ENCODE peak calls at places on chromosomes 16 and 17, in nine cellular contexts. S, E, G, O, M, V, L, H and X are unnamed samples.

GRCh38 chr16:74726736-74727135 is 26.1 kb upstream of the MLKL start:
- DNase-seq in G (no peak), S (peak), H (no peak), O (no peak), V (peak), L (no peak), E (no peak), M (peak), X (no peak)

GRCh38 chr16:30974348-30974747 is 10.7 kb upstream of the HSD3B7 start:
- DNase-seq in O (no peak), L (no peak), H (no peak), M (no peak), G (no peak), E (no peak), S (no peak), V (no peak), X (no peak)

GRCh38 chr17:2892305-2892971 is 96.2 kb downstream of the RAP1GAP2 start:
- DNase-seq in S (no peak), V (no peak), M (peak), E (peak), H (peak), G (no peak), O (peak), L (peak), X (no peak)

GRCh38 chr17:60671482-60671881 is 6.2 kb upstream of the BCAS3 start:
- DNase-seq in M (no peak), H (no peak), S (no peak), L (no peak), O (peak), G (no peak), V (no peak), E (no peak), X (no peak)

GRCh38 chr16:86846136-86846535 is 267.8 kb downstream of the FOXL1 start:
- DNase-seq in S (no peak), V (no peak), O (no peak), G (no peak), L (no peak), E (no peak), H (no peak), M (no peak), X (no peak)

GRCh38 chr17:45645330-45645729 is 138.8 kb upstream of the CRHR1 start:
- DNase-seq in G (no peak), V (no peak), H (no peak), O (no peak), L (no peak), E (no peak), S (no peak), M (no peak), X (no peak)

GRCh38 chr16:58556678-58557077 is 41.4 kb downstream of the SETD6 start:
- DNase-seq in O (no peak), V (no peak), S (no peak), L (no peak), G (no peak), H (no peak), E (no peak), M (no peak), X (no peak)

GRCh38 chr17:3879181-3879580 is 13.7 kb downstream of the CAMKK1 start:
- DNase-seq in G (no peak), E (no peak), M (no peak), V (no peak), H (no peak), L (peak), S (no peak), O (peak), X (no peak)

GRCh38 chr17:45364531-45365390 is 47.9 kb upstream of the MAP3K14 start:
- DNase-seq in H (no peak), O (peak), E (no peak), M (peak), G (peak), S (peak), L (peak), V (no peak), X (no peak)

GRCh38 chr16:242281-242680 is 7.7 kb downstream of the FAM234A start:
- DNase-seq in M (no peak), V (no peak), O (no peak), G (peak), L (no peak), S (no peak), E (no peak), H (no peak), X (no peak)

GRCh38 chr17:63840591-63841349 is 1.7 kb downstream of the SMARCD2 start:
- DNase-seq in V (no peak), S (no peak), H (peak), E (no peak), M (no peak), G (peak), L (peak), O (peak), X (no peak)

GRCh38 chr16:69772560-69773254 is 10.6 kb downstream of the WWP2 start:
- DNase-seq in M (no peak), G (no peak), V (no peak), O (peak), L (peak), E (no peak), H (no peak), S (no peak), X (no peak)

GRCh38 chr16:55703003-55704001 is 47.5 kb downstream of the SLC6A2 start:
- DNase-seq in L (peak), O (peak), G (no peak), H (peak), V (peak), S (peak), M (peak), E (peak), X (peak)

GRCh38 chr17:34781571-34782108 is 179.6 kb downstream of the CCT6B start:
- DNase-seq in E (no peak), V (no peak), S (no peak), M (no peak), G (no peak), L (no peak), H (peak), O (peak), X (no peak)

GRCh38 chr17:75454193-75454592 is 2.2 kb upstream of the TMEM94 start:
- DNase-seq in S (peak), H (no peak), O (no peak), V (no peak), G (no peak), M (peak), L (no peak), E (no peak), X (no peak)

GRCh38 chr17:8393470-8394231 is 4.0 kb downstream of the RNF222 start:
- DNase-seq in S (peak), M (no peak), L (no peak), O (no peak), E (no peak), V (no peak), H (no peak), G (no peak), X (no peak)

GRCh38 chr16:82043680-82044584 is 8.9 kb downstream of the HSD17B2 start:
- DNase-seq in S (no peak), V (no peak), G (no peak), E (no peak), L (peak), H (peak), M (no peak), O (peak), X (no peak)

GRCh38 chr17:6591599-6592158 is 35.3 kb upstream of the PITPNM3 start:
- DNase-seq in S (no peak), O (peak), L (peak), V (no peak), M (no peak), E (no peak), G (no peak), H (no peak), X (peak)

GRCh38 chr16:27708651-27709050 is 158.7 kb downstream of the KATNIP start:
- DNase-seq in E (no peak), O (no peak), V (no peak), G (peak), S (no peak), L (no peak), M (no peak), H (no peak), X (no peak)

GRCh38 chr16:71780521-71781089 is 28.0 kb downstream of the AP1G1 start:
- DNase-seq in M (no peak), H (no peak), O (no peak), S (no peak), E (no peak), V (no peak), G (no peak), L (no peak), X (no peak)

GRCh38 chr16:79089735-79090284 is 510.7 kb downstream of the MAF start:
- DNase-seq in O (no peak), V (peak), L (no peak), H (no peak), G (no peak), S (peak), E (no peak), M (peak), X (peak)

GRCh38 chr16:5056347-5056746 is 9.4 kb downstream of the C16orf89 start:
- DNase-seq in H (no peak), L (peak), O (no peak), V (peak), E (peak), G (peak), M (peak), S (peak), X (peak)

GRCh38 chr16:17116595-17117322 is 354.0 kb downstream of the XYLT1 start:
- DNase-seq in E (no peak), M (no peak), H (no peak), V (no peak), O (no peak), L (no peak), G (no peak), S (no peak), X (no peak)

GRCh38 chr17:57102122-57102521 is 17.1 kb downstream of the AKAP1 start:
- DNase-seq in G (no peak), L (no peak), O (no peak), V (peak), E (no peak), M (peak), S (peak), H (no peak), X (peak)

GRCh38 chr17:5011928-5012327 is 14.2 kb downstream of the KIF1C start:
- DNase-seq in L (peak), V (no peak), E (no peak), O (no peak), H (no peak), S (no peak), M (no peak), G (no peak), X (no peak)

GRCh38 chr17:9386401-9386800 is 189.2 kb downstream of the STX8 start:
- DNase-seq in G (no peak), E (no peak), S (no peak), M (no peak), H (no peak), O (no peak), L (no peak), V (no peak), X (no peak)

GRCh38 chr17:74295625-74296547 is 21.9 kb downstream of the DNAI2 start:
- DNase-seq in S (no peak), O (no peak), G (no peak), V (no peak), H (no peak), L (peak), M (no peak), E (no peak), X (no peak)

GRCh38 chr17:31740611-31741082 is 118.4 kb downstream of the COPRS start:
- DNase-seq in H (peak), G (no peak), E (no peak), L (peak), O (peak), V (no peak), M (no peak), S (no peak), X (no peak)

GRCh38 chr17:83062818-83063671 is 16.4 kb upstream of the METRNL start:
- DNase-seq in S (no peak), O (no peak), V (no peak), L (no peak), G (peak), M (no peak), E (no peak), H (no peak), X (no peak)

GRCh38 chr17:15942207-15942833 is 2.6 kb upstream of the ADORA2B start:
- DNase-seq in V (no peak), E (no peak), M (peak), S (no peak), L (no peak), O (no peak), H (no peak), G (no peak), X (no peak)

GRCh38 chr17:55588446-55588845 is 77.2 kb upstream of the SMIM36 start:
- DNase-seq in M (no peak), O (peak), H (peak), E (no peak), L (no peak), V (no peak), S (no peak), G (no peak), X (no peak)

GRCh38 chr17:29571486-29571882 is 3.0 kb downstream of the TP53I13 start:
- DNase-seq in E (no peak), V (no peak), L (no peak), G (peak), S (no peak), O (no peak), M (no peak), H (no peak), X (no peak)
- H3K4me3 ChIP-seq in E (no peak), V (no peak), L (no peak), G (no peak), S (no peak), O (no peak), M (no peak), H (no peak), X (no peak)

DNA sequence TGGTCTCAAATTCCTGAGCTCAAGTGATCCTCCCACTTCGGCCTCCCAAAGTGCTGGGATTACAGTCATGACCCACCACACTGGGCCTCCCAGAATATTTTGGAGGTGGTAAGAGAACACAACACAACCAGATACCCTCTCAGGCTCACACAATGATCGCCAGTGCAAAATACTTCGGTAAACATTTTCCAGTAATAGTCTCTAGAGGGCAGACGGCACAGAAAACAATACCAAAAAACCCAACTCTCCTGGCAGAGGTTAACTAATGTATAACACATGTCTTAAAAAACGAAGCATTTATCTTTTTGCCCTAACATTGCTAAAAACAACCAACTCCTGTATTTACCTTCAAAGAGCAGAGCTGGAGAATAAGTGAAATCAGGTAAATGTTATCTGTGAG is 10.5 kb downstream of the NUFIP2 start:
- DNase-seq in S (peak), H (no peak), L (no peak), M (no peak), V (no peak), O (peak), E (no peak), G (no peak), X (no peak)
- H3K4me3 ChIP-seq in S (no peak), H (no peak), L (no peak), M (peak), V (no peak), O (no peak), E (no peak), G (no peak), X (no peak)

GRCh38 chr16:84526794-84527485 is 22.5 kb upstream of the MEAK7 start:
- DNase-seq in V (no peak), H (no peak), E (no peak), O (peak), M (no peak), G (no peak), S (no peak), L (peak), X (no peak)
- H3K4me3 ChIP-seq in V (no peak), H (no peak), E (no peak), O (no peak), M (no peak), G (no peak), S (no peak), L (no peak), X (no peak)

GRCh38 chr17:36855459-36855858 is 81.8 kb upstream of the LHX1 start:
- DNase-seq in E (no peak), L (no peak), O (no peak), G (no peak), V (no peak), S (peak), M (no peak), H (no peak), X (no peak)

GRCh38 chr17:36856921-36857381 is 80.3 kb upstream of the LHX1 start:
- DNase-seq in M (no peak), H (no peak), E (no peak), L (no peak), G (no peak), O (no peak), V (no peak), S (no peak), X (no peak)

GRCh38 chr17:36857698-36858097 is 79.6 kb upstream of the LHX1 start:
- DNase-seq in V (no peak), G (no peak), L (no peak), E (no peak), S (no peak), M (peak), O (no peak), H (no peak), X (no peak)

GRCh38 chr17:36856169-36856568 is 81.1 kb upstream of the LHX1 start:
- DNase-seq in M (no peak), H (no peak), E (no peak), O (no peak), L (no peak), G (no peak), V (no peak), S (no peak), X (no peak)

GRCh38 chr17:36854982-36855381 is 82.3 kb upstream of the LHX1 start:
- DNase-seq in O (no peak), L (no peak), S (no peak), G (no peak), M (no peak), E (no peak), H (no peak), V (no peak), X (no peak)
- H3K4me3 ChIP-seq in O (no peak), L (no peak), S (no peak), G (no peak), M (no peak), E (no peak), H (no peak), V (no peak), X (no peak)

DNA sequence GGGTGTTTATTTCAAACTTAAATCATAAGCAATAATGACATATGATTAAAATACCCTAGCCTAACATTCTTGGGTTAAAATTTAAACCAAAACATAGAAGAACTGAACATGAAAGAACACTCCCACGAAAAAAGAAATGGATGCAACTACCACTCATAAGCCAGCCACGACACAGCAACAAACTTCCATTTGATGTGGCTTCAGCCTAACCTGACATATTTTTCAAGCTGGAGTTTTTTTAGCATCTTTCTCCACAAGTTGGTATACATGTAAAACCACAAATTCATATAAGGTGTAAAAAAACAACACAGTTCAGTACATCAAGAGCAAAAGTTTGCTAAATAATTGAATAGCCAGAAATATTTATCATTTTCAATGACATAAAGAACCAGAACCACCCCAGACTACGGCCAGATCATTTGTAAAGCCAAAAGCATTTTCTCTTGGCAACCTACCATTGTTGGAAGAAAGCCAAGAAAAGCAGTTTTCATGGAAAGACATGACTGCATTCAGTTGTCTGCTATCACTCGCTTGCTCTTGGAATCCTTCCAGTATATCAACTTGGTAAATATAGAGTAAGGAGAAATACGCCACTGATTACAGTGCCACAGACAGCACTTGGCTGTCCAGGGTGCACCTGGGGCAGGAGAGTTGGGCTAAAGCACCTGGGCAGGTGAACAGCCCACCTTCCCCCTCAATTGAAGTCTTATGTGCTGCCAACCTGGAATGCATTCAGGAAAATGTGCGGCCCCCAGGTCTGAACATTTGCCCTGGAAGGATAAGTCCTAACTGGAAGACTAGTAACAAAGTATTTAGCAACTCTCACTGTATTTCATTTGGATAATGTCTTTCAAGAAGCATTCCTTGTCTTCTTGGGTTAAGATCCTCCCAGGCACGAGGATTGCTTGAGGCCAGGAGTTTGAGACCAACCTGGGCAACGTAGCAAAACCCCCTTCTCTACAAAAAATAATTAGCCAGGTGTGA is 60.5 kb downstream of the CREBBP start:
- DNase-seq in G (no peak), E (peak), H (peak), O (peak), S (no peak), V (peak), L (peak), M (no peak), X (peak)
- H3K4me3 ChIP-seq in G (no peak), E (no peak), H (no peak), O (no peak), S (no peak), V (no peak), L (no peak), M (no peak), X (no peak)

DNA sequence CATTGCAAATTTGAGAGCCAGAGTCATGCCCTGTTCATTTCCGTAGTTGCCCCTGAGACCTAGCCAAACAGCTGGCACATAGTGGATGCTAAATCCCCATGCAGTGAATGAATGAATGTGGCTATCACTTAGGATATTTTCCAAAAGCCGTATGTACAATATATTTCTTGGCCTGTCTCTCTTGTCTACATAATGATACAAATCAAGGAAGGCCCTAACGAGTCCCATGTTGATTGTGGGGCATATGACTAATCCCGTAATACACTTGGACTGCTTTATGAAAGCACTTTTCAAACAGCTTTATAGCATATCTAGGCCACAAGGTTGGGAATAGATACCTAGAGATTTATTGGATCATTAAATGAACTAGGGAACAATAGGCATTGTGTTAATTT is 478.0 kb downstream of the SLC39A11 start:
- DNase-seq in O (no peak), H (no peak), G (no peak), L (no peak), E (no peak), M (no peak), V (no peak), S (no peak), X (no peak)
- H3K4me3 ChIP-seq in O (no peak), H (no peak), G (no peak), L (no peak), E (peak), M (no peak), V (no peak), S (no peak), X (no peak)

DNA sequence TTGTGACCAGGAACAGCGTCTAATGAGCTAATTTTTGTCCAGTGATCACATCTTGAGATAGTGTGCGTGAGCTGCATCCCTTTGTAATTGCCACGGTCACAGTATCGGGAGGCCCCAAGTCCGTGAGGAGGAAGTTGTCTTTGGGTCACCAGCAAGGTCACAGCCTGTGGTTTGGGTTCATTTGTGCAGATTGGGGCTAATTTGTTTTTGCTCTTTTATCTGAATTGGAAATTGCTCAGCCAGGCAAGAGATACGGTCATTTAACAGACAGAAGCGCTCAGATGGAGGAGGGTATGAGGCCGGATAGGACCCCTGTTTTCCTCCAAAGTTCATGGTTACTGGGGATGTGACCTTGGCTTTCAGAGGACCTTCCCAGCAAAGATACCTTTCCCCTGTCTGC is 174.1 kb downstream of the SNX29 start:
- DNase-seq in L (no peak), S (peak), V (no peak), H (no peak), E (no peak), G (no peak), O (no peak), M (peak), X (no peak)
- H3K4me3 ChIP-seq in L (no peak), S (peak), V (no peak), H (no peak), E (no peak), G (no peak), O (no peak), M (no peak), X (no peak)